ENCODE peak calls at places on chromosomes 3 and 15, in seven cellular contexts. B is NT2/D1, C is K562, N is heart left ventricle, E is AG10803, L is PC-9, I is psoas muscle. D is an unnamed sample.

GRCh38 chr15:77039817-77040216 is 31.1 kb downstream of the TSPAN3 start:
- DNase-seq in C (no peak), E (no peak), L (no peak), I (no peak), N (no peak), B (no peak), D (no peak)

GRCh38 chr15:62607643-62608042 is 434.9 kb upstream of the TPM1 start:
- DNase-seq in I (no peak), N (no peak), E (peak), C (no peak), L (no peak), B (no peak), D (no peak)

GRCh38 chr15:83053151-83053550 is 13.9 kb downstream of the BTBD1 start:
- DNase-seq in C (no peak), N (no peak), I (no peak), E (peak), L (peak), B (no peak), D (no peak)

GRCh38 chr3:67291287-67292252 is 293.5 kb downstream of the KBTBD8 start:
- DNase-seq in E (no peak), C (no peak), B (no peak), I (no peak), N (no peak), L (no peak), D (no peak)

GRCh38 chr3:169323580-169324453 is 339.7 kb downstream of the MECOM start:
- DNase-seq in N (no peak), B (no peak), C (no peak), E (peak), I (no peak), L (no peak), D (no peak)

GRCh38 chr3:138740057-138740456 is 94.7 kb downstream of the PIK3CB start:
- DNase-seq in I (no peak), C (no peak), L (no peak), E (no peak), B (no peak), N (no peak), D (no peak)

GRCh38 chr3:49570033-49570654 is 15.9 kb downstream of the BSN start:
- DNase-seq in C (no peak), E (no peak), N (no peak), L (no peak), I (no peak), B (no peak), D (no peak)

GRCh38 chr15:92657486-92657885 is 1.9 kb upstream of the FAM174B start:
- DNase-seq in E (no peak), L (no peak), B (no peak), N (no peak), I (no peak), C (no peak), D (no peak)

GRCh38 chr3:52428151-52429005 is 16.5 kb downstream of the SEMA3G start:
- DNase-seq in C (no peak), E (peak), I (no peak), L (peak), B (peak), N (peak), D (peak)

GRCh38 chr15:33654859-33655258 is 313.4 kb upstream of the CHRM5 start:
- DNase-seq in B (no peak), N (no peak), I (peak), L (no peak), C (no peak), E (peak), D (peak)

DNA sequence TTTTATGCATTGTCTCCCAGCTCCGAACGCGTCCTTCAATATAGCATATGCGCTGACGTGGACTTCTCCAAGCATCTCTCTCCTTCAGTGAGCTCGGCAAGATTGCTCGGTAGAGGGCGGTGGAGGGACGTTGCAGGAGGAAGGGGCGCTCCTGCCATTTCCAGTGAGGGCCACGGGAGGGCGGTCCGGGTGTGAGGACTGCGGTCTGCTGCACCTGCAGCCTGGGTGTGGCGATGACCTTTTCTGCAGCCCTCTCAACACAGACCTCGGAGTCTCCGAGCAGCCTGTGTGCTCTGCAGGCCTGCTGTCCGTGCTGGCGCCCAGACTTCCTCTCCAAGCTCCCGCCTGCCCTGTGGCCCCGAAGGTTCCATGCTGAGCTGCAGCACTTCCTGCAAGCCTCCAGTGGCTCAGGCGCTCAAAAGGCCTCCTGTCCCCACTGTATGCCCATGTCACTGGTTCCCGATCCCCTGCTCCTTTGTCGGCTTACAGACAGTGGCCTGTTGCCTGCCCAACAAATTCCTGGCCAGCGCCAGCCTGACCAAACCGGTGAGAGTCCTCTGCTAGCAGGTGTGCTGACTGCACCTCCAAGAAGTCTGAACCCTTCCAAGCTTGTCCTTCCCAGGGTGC is 8.9 kb upstream of the RTP3 start:
- DNase-seq in L (peak), I (peak), B (peak), E (peak), C (peak), N (peak), D (peak)
- H3K4me3 ChIP-seq in L (no peak), I (no peak), B (peak), E (no peak), C (no peak), N (peak), D (no peak)

GRCh38 chr3:24235121-24235520 is 259.5 kb downstream of the THRB start:
- DNase-seq in B (no peak), C (no peak), E (no peak), N (no peak), L (peak), I (no peak), D (no peak)
- H3K4me3 ChIP-seq in B (no peak), C (no peak), E (no peak), N (no peak), L (no peak), I (no peak), D (no peak)

GRCh38 chr3:43893721-43894120 is 203.0 kb downstream of the ABHD5 start:
- DNase-seq in E (no peak), I (no peak), C (no peak), L (no peak), B (no peak), N (no peak), D (no peak)
- H3K4me3 ChIP-seq in E (peak), I (peak), C (no peak), L (peak), B (peak), N (peak), D (peak)

GRCh38 chr3:43765417-43766030 is 74.8 kb downstream of the ABHD5 start:
- DNase-seq in C (no peak), B (no peak), I (peak), L (peak), N (no peak), E (peak), D (no peak)

GRCh38 chr3:43766672-43767465 is 76.1 kb downstream of the ABHD5 start:
- DNase-seq in E (peak), N (no peak), B (no peak), C (no peak), L (peak), I (no peak), D (no peak)

GRCh38 chr3:43762486-43762885 is 71.7 kb downstream of the ABHD5 start:
- DNase-seq in B (no peak), N (no peak), C (no peak), L (no peak), I (no peak), E (no peak), D (no peak)

GRCh38 chr3:43764012-43764411 is 73.3 kb downstream of the ABHD5 start:
- DNase-seq in N (no peak), I (no peak), E (no peak), C (no peak), B (no peak), L (no peak), D (no peak)

GRCh38 chr3:43764471-43764870 is 73.7 kb downstream of the ABHD5 start:
- DNase-seq in I (no peak), C (no peak), B (no peak), L (no peak), E (no peak), N (no peak), D (no peak)
- H3K4me3 ChIP-seq in I (no peak), C (no peak), B (no peak), L (no peak), E (no peak), N (no peak), D (no peak)

GRCh38 chr3:194769020-194769643 is 83.4 kb downstream of the FAM43A start:
- DNase-seq in L (peak), B (peak), C (peak), N (peak), I (peak), E (peak), D (peak)
- H3K4me3 ChIP-seq in L (peak), B (peak), C (no peak), N (peak), I (peak), E (peak), D (peak)

DNA sequence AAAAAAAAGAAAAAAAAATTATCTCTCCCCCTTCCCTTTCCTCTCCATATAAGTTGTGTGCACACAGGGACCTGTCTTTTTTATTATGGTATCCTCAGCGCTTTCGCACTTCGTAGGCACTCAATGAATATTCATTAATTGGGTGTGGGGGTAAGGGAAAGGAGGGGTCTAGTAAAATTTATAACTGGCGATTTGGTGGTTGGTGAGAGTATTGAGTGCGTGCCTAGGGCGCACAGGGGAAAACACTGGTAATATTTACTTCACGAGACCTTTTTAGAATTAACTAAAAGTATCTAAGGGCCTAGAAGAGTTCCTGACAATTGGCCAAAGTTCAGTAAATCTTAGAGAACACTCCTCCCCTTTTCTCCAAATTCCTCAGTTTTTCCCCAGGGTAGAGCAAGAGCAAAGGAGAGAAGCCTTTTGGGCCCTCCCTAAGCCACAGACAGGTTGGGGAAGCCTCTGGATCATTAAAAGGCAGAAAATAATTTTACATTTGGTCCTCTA is 25.7 kb downstream of the TYRO3 start:
- DNase-seq in N (no peak), L (no peak), C (no peak), E (no peak), B (no peak), I (no peak), D (no peak)
- H3K4me3 ChIP-seq in N (peak), L (no peak), C (no peak), E (peak), B (peak), I (peak), D (peak)

GRCh38 chr15:47806008-47806407 is 88.7 kb downstream of the SEMA6D start:
- DNase-seq in I (no peak), B (no peak), L (no peak), E (no peak), C (no peak), N (no peak), D (no peak)

GRCh38 chr15:47813985-47814384 is 96.7 kb downstream of the SEMA6D start:
- DNase-seq in N (no peak), I (no peak), C (no peak), B (no peak), E (no peak), L (no peak), D (no peak)

GRCh38 chr15:47812436-47813109 is 95.3 kb downstream of the SEMA6D start:
- DNase-seq in B (no peak), I (no peak), C (no peak), E (peak), L (peak), N (no peak), D (no peak)

DNA sequence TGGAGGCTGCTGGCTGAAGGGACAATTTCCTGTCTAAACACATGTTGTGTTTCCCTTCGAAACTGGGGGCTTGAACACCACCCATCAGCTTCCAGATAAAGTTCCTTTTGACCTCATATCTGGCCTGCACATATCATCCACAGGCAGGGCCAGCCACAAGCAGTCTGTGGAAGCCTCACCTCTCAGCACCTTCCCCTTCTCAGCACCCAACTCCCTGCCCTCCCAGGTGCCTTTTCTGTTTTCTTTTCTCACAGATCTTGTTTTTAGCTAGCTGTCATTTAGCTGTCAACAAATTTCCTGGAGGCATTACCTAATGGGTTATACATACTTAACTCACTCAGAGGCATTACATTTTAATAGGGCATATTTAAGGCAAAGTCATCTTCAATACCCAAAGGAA is 93.9 kb downstream of the SEMA6D start:
- DNase-seq in E (no peak), B (no peak), L (no peak), N (no peak), C (no peak), I (no peak), D (no peak)
- H3K4me3 ChIP-seq in E (no peak), B (no peak), L (no peak), N (no peak), C (no peak), I (no peak), D (no peak)

DNA sequence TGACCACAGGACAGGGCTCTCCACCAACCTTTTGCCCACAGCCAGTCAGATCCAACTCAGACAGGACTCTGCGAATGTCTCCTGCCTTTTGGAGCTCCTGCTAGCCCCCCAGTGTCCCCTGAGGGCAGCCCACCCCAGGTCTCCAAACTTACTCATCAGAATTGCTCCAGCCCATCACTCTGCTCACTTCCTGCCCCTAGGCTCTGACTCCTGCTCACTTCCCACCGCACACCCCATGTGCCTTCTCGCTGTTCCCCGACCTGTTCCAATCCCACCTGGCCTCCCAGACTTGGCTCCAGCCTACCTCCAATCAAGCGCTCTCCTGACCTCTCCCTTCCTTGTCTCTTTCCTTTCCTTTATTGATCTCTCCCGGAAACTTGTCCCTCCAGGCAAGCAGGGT is 5.9 kb upstream of the STRA6 start:
- DNase-seq in B (no peak), E (no peak), C (no peak), L (no peak), I (no peak), N (no peak), D (no peak)
- H3K4me3 ChIP-seq in B (peak), E (no peak), C (no peak), L (peak), I (no peak), N (no peak), D (no peak)